ENCODE peak calls at places on chromosome 12, in five cellular contexts. W is right atrium auricular region, I is upper lobe of left lung, R is pancreas, V is astrocyte. Z is an unnamed sample.

GRCh38 chr12:116384629-116385485 is 107.4 kb upstream of the MED13L start:
- DNase-seq in V (peak; percentile 82), I (peak; percentile 31), R (no peak), W (no peak), Z (peak; percentile 32)

GRCh38 chr12:15180975-15181683 is 40.1 kb downstream of the RERG start:
- DNase-seq in W (no peak), V (no peak), I (no peak), R (no peak), Z (no peak)

GRCh38 chr12:77190022-77190421 is 124.7 kb upstream of the E2F7 start:
- DNase-seq in R (no peak), V (peak; percentile 92), W (no peak), I (no peak), Z (peak; percentile 93)

GRCh38 chr12:13942826-13943225 is 38.6 kb downstream of the GRIN2B start:
- DNase-seq in W (no peak), R (no peak), V (no peak), I (no peak), Z (no peak)

GRCh38 chr12:128069359-128069997 is 197.5 kb upstream of the TMEM132C start:
- DNase-seq in W (no peak), V (peak; percentile 53), I (no peak), R (no peak), Z (peak; percentile 15)

GRCh38 chr12:111270128-111270651 is 98.7 kb downstream of the PHETA1 start:
- DNase-seq in I (no peak), V (no peak), W (no peak), R (no peak), Z (no peak)

GRCh38 chr12:74722709-74723108 is 185.1 kb downstream of the ATXN7L3B start:
- DNase-seq in I (no peak), V (no peak), W (no peak), R (no peak), Z (no peak)

GRCh38 chr12:5096241-5096880 is 52.7 kb downstream of the KCNA5 start:
- DNase-seq in I (no peak), W (no peak), V (peak; percentile 72), R (no peak), Z (peak; percentile 81)

GRCh38 chr12:104938371-104938770 is 19.7 kb downstream of the SLC41A2 start:
- DNase-seq in W (no peak), I (no peak), R (no peak), V (no peak), Z (no peak)

GRCh38 chr12:108046135-108046534 is 83.0 kb upstream of the WSCD2 start:
- DNase-seq in I (no peak), R (no peak), W (no peak), V (no peak), Z (no peak)

GRCh38 chr12:4145990-4146859 is 127.3 kb upstream of the CCND2 start:
- DNase-seq in V (no peak), R (no peak), I (no peak), W (no peak), Z (no peak)

GRCh38 chr12:52975204-52975603 is 26.3 kb downstream of the KRT18 start:
- DNase-seq in R (no peak), V (no peak), W (no peak), I (no peak), Z (peak; percentile 53)

GRCh38 chr12:41286426-41286825 is 98.3 kb downstream of the PDZRN4 start:
- DNase-seq in W (no peak), V (no peak), I (peak; percentile 26), R (no peak), Z (no peak)

GRCh38 chr12:9951026-9951652 is 19.0 kb upstream of the CLEC2A start:
- DNase-seq in V (no peak), I (no peak), W (no peak), R (no peak), Z (no peak)

GRCh38 chr12:84463756-84464495 is 448.7 kb downstream of the SLC6A15 start:
- DNase-seq in R (no peak), V (peak; percentile 11), I (no peak), W (no peak), Z (peak; percentile 90)

GRCh38 chr12:96025518-96025917 is 9.9 kb downstream of the LTA4H start:
- DNase-seq in R (no peak), V (no peak), I (no peak), W (no peak), Z (no peak)

GRCh38 chr12:96015672-96016071 is 19.5 kb upstream of the HAL start:
- DNase-seq in W (no peak), R (no peak), V (no peak), I (no peak), Z (peak; percentile 20)

GRCh38 chr12:96014932-96015599 is 18.9 kb upstream of the HAL start:
- DNase-seq in V (no peak), R (no peak), W (no peak), I (no peak), Z (no peak)

GRCh38 chr12:96026331-96026730 is 9.1 kb downstream of the LTA4H start:
- DNase-seq in V (no peak), W (no peak), I (no peak), R (no peak), Z (peak; percentile 43)

GRCh38 chr12:96020314-96021003 is 14.9 kb downstream of the LTA4H start:
- DNase-seq in W (no peak), V (no peak), R (no peak), I (no peak), Z (no peak)
- H3K27ac ChIP-seq in W (no peak overlapping the region), V (no peak overlapping the region), R (no peak overlapping the region), I (no peak overlapping the region), Z (no peak overlapping the region)

DNA sequence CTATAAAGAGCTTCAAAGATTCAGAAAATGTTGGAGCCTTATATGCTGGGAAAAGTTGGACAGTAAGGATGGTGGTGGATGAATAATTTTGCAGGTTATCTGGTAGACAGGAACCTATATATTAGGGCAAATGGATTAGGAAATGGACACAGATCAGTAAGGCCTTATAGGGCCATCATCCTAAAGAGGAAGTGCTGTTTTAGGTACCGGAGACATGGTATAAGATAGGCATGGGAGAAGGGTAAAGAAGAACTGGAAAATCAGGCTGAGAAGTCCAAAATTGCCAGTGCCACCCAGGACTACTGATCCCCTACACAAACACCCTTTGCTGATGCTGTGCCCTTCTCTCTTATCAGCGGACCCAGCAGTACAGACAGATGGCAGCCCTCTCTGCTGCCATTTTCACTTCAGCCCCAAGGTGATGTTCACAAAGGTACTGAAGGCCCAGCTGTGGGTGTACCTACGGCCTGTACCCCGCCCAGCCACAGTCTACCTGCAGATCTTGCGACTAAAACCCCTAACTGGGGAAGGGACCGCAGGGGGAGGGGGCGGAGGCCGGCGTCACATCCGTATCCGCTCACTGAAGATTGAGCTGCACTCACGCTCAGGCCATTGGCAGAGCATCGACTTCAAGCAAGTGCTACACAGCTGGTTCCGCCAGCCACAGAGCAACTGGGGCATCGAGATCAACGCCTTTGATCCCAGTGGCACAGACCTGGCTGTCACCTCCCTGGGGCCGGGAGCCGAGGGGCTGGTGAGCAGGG is 5.5 kb downstream of the GDF11 start:
- DNase-seq in I (no peak), V (no peak), R (no peak), W (no peak), Z (no peak)
- H3K27ac ChIP-seq in I (no peak overlapping the region), V (no peak overlapping the region), R (no peak overlapping the region), W (no peak overlapping the region), Z (no peak overlapping the region)

GRCh38 chr12:39393179-39393578 is 49.7 kb downstream of the KIF21A start:
- DNase-seq in V (no peak), R (no peak), W (no peak), I (no peak), Z (no peak)

GRCh38 chr12:39390752-39391151 is 52.2 kb downstream of the KIF21A start:
- DNase-seq in W (no peak), I (no peak), R (no peak), V (no peak), Z (no peak)

GRCh38 chr12:39393890-39394289 is 49.0 kb downstream of the KIF21A start:
- DNase-seq in W (no peak), V (no peak), R (no peak), I (no peak), Z (no peak)

GRCh38 chr12:39389399-39390150 is 53.3 kb downstream of the KIF21A start:
- DNase-seq in I (no peak), R (no peak), V (no peak), W (no peak), Z (no peak)

GRCh38 chr12:39392154-39392925 is 50.6 kb downstream of the KIF21A start:
- DNase-seq in V (no peak), I (no peak), W (no peak), R (no peak), Z (no peak)
- H3K27ac ChIP-seq in V (no peak overlapping the region), I (no peak overlapping the region), W (no peak overlapping the region), R (no peak overlapping the region), Z (no peak overlapping the region)

DNA sequence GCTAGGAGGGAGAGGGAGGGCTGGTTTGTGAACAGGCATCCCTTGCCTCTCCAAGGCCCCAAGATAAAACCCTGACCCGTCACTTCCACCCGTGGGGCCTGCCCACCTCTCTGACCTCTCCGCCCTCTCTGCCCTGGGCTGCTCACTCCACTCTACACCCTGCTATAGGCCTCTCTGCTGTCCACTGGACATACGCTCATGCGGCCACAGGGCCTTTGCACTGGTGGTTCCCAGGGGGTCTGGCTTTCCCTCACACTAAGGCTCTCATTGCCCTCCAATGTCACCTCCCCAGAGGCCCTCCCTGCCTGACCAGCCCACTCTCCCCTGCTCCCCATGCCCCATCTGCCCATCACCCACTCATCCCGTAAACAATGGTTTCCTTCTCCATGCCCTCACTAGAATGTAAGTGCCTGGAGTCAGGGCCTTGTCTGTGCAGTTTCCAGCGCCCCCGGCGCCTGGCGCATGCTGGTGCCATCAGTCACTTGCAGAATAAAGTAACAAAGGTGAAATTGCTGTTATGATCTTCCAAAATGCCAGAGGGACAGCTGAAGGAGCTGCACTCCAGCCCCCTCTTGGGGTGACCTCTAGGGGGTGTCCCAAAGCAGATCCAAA is 73.6 kb downstream of the RFLNA start:
- DNase-seq in V (no peak), W (no peak), I (no peak), R (no peak), Z (no peak)
- H3K27ac ChIP-seq in V (peak overlapping the region; percentile 74), W (peak overlapping the region; percentile 92), I (peak overlapping the region; percentile 83), R (peak overlapping the region; percentile 94), Z (peak overlapping the region; percentile 78)

GRCh38 chr12:120961604-120962486 is 16.5 kb upstream of the HNF1A start:
- DNase-seq in W (no peak), I (no peak), V (no peak), R (no peak), Z (no peak)

GRCh38 chr12:120964298-120964697 is 14.0 kb upstream of the HNF1A start:
- DNase-seq in W (no peak), V (no peak), I (no peak), R (no peak), Z (no peak)

GRCh38 chr12:120962487-120963054 is 15.8 kb upstream of the HNF1A start:
- DNase-seq in V (no peak), I (no peak), R (no peak), W (no peak), Z (no peak)

GRCh38 chr12:120965534-120966091 is 12.7 kb upstream of the HNF1A start:
- DNase-seq in I (no peak), V (no peak), W (no peak), R (no peak), Z (no peak)

DNA sequence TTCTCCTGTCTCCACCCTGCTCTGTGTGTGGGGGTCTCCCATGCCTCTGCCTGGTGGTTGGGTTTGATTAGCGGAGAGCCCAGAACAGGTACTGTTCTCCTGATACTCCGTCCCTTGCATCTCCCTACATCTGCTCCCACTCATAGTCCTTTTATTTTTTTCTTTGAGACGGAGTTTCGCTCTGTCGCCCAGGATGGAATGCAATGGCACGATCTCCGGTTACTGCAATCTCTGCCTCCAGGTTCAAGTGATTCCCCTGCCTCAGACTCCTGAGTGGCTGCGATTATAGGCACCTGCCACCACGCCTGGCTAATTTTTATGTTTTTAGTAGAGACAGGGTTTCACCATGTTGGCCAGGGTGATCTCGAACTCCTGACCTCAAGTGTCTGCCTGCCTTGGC is 13.2 kb upstream of the HNF1A start:
- DNase-seq in W (no peak), I (no peak), V (no peak), R (no peak), Z (no peak)
- H3K27ac ChIP-seq in W (no peak overlapping the region), I (no peak overlapping the region), V (no peak overlapping the region), R (no peak overlapping the region), Z (no peak overlapping the region)

Z was measured in fibroblast of lung.